ENCODE peak calls at places on chromosomes 12 and 14, in nine cellular contexts. One of them, this sample, is unnamed.

GRCh38 chr14:78567343-78567742 is 397.2 kb downstream of the NRXN3 start:
- DNase-seq in CD8-positive, alpha-beta memory T cell: no peak
- DNase-seq in cerebellar cortex: no peak
- DNase-seq in OCI-LY7: no peak
- DNase-seq in NCI-H510A: no peak
- DNase-seq in left cardiac atrium: no peak
- DNase-seq in IMR-90: peak; percentile 4
- DNase-seq in cardiac fibroblast: no peak
- DNase-seq in germinal center: no peak
- DNase-seq in this sample: no peak

GRCh38 chr12:52360663-52361271 is 6.5 kb downstream of the KRT85 start:
- DNase-seq in CD8-positive, alpha-beta memory T cell: no peak
- DNase-seq in cerebellar cortex: no peak
- DNase-seq in OCI-LY7: no peak
- DNase-seq in NCI-H510A: no peak
- DNase-seq in left cardiac atrium: no peak
- DNase-seq in IMR-90: no peak
- DNase-seq in cardiac fibroblast: no peak
- DNase-seq in germinal center: no peak
- DNase-seq in this sample: no peak

GRCh38 chr12:68237068-68237467 is 11.5 kb upstream of the IL26 start:
- DNase-seq in CD8-positive, alpha-beta memory T cell: no peak
- DNase-seq in cerebellar cortex: no peak
- DNase-seq in OCI-LY7: no peak
- DNase-seq in NCI-H510A: no peak
- DNase-seq in left cardiac atrium: no peak
- DNase-seq in IMR-90: no peak
- DNase-seq in cardiac fibroblast: peak; percentile 30
- DNase-seq in germinal center: no peak
- DNase-seq in this sample: peak; percentile 27

GRCh38 chr14:44941591-44941990 is 20.2 kb downstream of the KLHL28 start:
- DNase-seq in CD8-positive, alpha-beta memory T cell: no peak
- DNase-seq in cerebellar cortex: no peak
- DNase-seq in OCI-LY7: no peak
- DNase-seq in NCI-H510A: no peak
- DNase-seq in left cardiac atrium: no peak
- DNase-seq in IMR-90: no peak
- DNase-seq in cardiac fibroblast: no peak
- DNase-seq in germinal center: no peak
- DNase-seq in this sample: no peak

GRCh38 chr12:83432176-83432719 is 745.5 kb downstream of the TMTC2 start:
- DNase-seq in CD8-positive, alpha-beta memory T cell: no peak
- DNase-seq in cerebellar cortex: no peak
- DNase-seq in OCI-LY7: no peak
- DNase-seq in NCI-H510A: no peak
- DNase-seq in left cardiac atrium: no peak
- DNase-seq in IMR-90: no peak
- DNase-seq in cardiac fibroblast: no peak
- DNase-seq in germinal center: no peak
- DNase-seq in this sample: no peak

GRCh38 chr14:44912041-44912869 is 49.5 kb downstream of the KLHL28 start:
- DNase-seq in CD8-positive, alpha-beta memory T cell: no peak
- DNase-seq in cerebellar cortex: no peak
- DNase-seq in OCI-LY7: no peak
- DNase-seq in NCI-H510A: no peak
- DNase-seq in left cardiac atrium: peak; percentile 25
- DNase-seq in IMR-90: no peak
- DNase-seq in cardiac fibroblast: no peak
- DNase-seq in germinal center: no peak
- DNase-seq in this sample: no peak

GRCh38 chr12:132405742-132406251 is 76.4 kb upstream of the GALNT9 start:
- DNase-seq in CD8-positive, alpha-beta memory T cell: no peak
- DNase-seq in cerebellar cortex: no peak
- DNase-seq in OCI-LY7: no peak
- DNase-seq in NCI-H510A: no peak
- DNase-seq in left cardiac atrium: no peak
- DNase-seq in IMR-90: no peak
- DNase-seq in cardiac fibroblast: no peak
- DNase-seq in germinal center: no peak
- DNase-seq in this sample: no peak

GRCh38 chr14:39682000-39682399 is 249.8 kb upstream of the FBXO33 start:
- DNase-seq in CD8-positive, alpha-beta memory T cell: no peak
- DNase-seq in cerebellar cortex: no peak
- DNase-seq in OCI-LY7: no peak
- DNase-seq in NCI-H510A: no peak
- DNase-seq in left cardiac atrium: no peak
- DNase-seq in IMR-90: no peak
- DNase-seq in cardiac fibroblast: no peak
- DNase-seq in germinal center: no peak
- DNase-seq in this sample: no peak

GRCh38 chr12:92065018-92065499 is 80.6 kb downstream of the BTG1 start:
- DNase-seq in CD8-positive, alpha-beta memory T cell: peak; percentile 9
- DNase-seq in cerebellar cortex: no peak
- DNase-seq in OCI-LY7: peak; percentile 23
- DNase-seq in NCI-H510A: peak; percentile 27
- DNase-seq in left cardiac atrium: no peak
- DNase-seq in IMR-90: peak; percentile 61
- DNase-seq in cardiac fibroblast: peak; percentile 27
- DNase-seq in germinal center: no peak
- DNase-seq in this sample: peak; percentile 64

GRCh38 chr12:39780527-39781446 is 161.2 kb upstream of the ABCD2 start:
- DNase-seq in CD8-positive, alpha-beta memory T cell: no peak
- DNase-seq in cerebellar cortex: no peak
- DNase-seq in OCI-LY7: no peak
- DNase-seq in NCI-H510A: no peak
- DNase-seq in left cardiac atrium: no peak
- DNase-seq in IMR-90: no peak
- DNase-seq in cardiac fibroblast: no peak
- DNase-seq in germinal center: no peak
- DNase-seq in this sample: no peak

GRCh38 chr14:100135784-100136183 is 23.7 kb downstream of the DEGS2 start:
- DNase-seq in CD8-positive, alpha-beta memory T cell: no peak
- DNase-seq in cerebellar cortex: no peak
- DNase-seq in OCI-LY7: no peak
- DNase-seq in NCI-H510A: no peak
- DNase-seq in left cardiac atrium: no peak
- DNase-seq in IMR-90: no peak
- DNase-seq in cardiac fibroblast: no peak
- DNase-seq in germinal center: no peak
- DNase-seq in this sample: no peak

GRCh38 chr14:101731187-101732080 is 30.1 kb upstream of the PPP2R5C start:
- DNase-seq in CD8-positive, alpha-beta memory T cell: peak; percentile 67
- DNase-seq in cerebellar cortex: peak; percentile 81
- DNase-seq in OCI-LY7: peak; percentile 46
- DNase-seq in NCI-H510A: peak; percentile 74
- DNase-seq in left cardiac atrium: peak; percentile 73
- DNase-seq in IMR-90: peak; percentile 41
- DNase-seq in cardiac fibroblast: peak; percentile 87
- DNase-seq in germinal center: peak; percentile 34
- DNase-seq in this sample: peak; percentile 7

GRCh38 chr14:50082784-50083466 is 33.4 kb downstream of the VCPKMT start:
- DNase-seq in CD8-positive, alpha-beta memory T cell: peak; percentile 70
- DNase-seq in cerebellar cortex: no peak
- DNase-seq in OCI-LY7: peak; percentile 58
- DNase-seq in NCI-H510A: no peak
- DNase-seq in left cardiac atrium: no peak
- DNase-seq in IMR-90: peak; percentile 86
- DNase-seq in cardiac fibroblast: no peak
- DNase-seq in germinal center: peak; percentile 79
- DNase-seq in this sample: no peak

GRCh38 chr12:18140969-18141368 is 51.0 kb upstream of the RERGL start:
- DNase-seq in CD8-positive, alpha-beta memory T cell: no peak
- DNase-seq in cerebellar cortex: no peak
- DNase-seq in OCI-LY7: no peak
- DNase-seq in NCI-H510A: no peak
- DNase-seq in left cardiac atrium: no peak
- DNase-seq in IMR-90: no peak
- DNase-seq in cardiac fibroblast: no peak
- DNase-seq in germinal center: no peak
- DNase-seq in this sample: no peak

GRCh38 chr12:51307655-51308593 is 16.1 kb downstream of the BIN2 start:
- DNase-seq in CD8-positive, alpha-beta memory T cell: no peak
- DNase-seq in cerebellar cortex: no peak
- DNase-seq in OCI-LY7: no peak
- DNase-seq in NCI-H510A: no peak
- DNase-seq in left cardiac atrium: no peak
- DNase-seq in IMR-90: peak; percentile 87
- DNase-seq in cardiac fibroblast: peak; percentile 85
- DNase-seq in germinal center: no peak
- DNase-seq in this sample: no peak

GRCh38 chr12:101948365-101948764 is 71.0 kb downstream of the DRAM1 start:
- DNase-seq in CD8-positive, alpha-beta memory T cell: no peak
- DNase-seq in cerebellar cortex: no peak
- DNase-seq in OCI-LY7: no peak
- DNase-seq in NCI-H510A: no peak
- DNase-seq in left cardiac atrium: no peak
- DNase-seq in IMR-90: no peak
- DNase-seq in cardiac fibroblast: no peak
- DNase-seq in germinal center: no peak
- DNase-seq in this sample: no peak

GRCh38 chr12:65728348-65728912 is 95.9 kb upstream of the HMGA2 start:
- DNase-seq in CD8-positive, alpha-beta memory T cell: no peak
- DNase-seq in cerebellar cortex: no peak
- DNase-seq in OCI-LY7: no peak
- DNase-seq in NCI-H510A: no peak
- DNase-seq in left cardiac atrium: no peak
- DNase-seq in IMR-90: no peak
- DNase-seq in cardiac fibroblast: peak; percentile 11
- DNase-seq in germinal center: no peak
- DNase-seq in this sample: no peak

GRCh38 chr14:100132903-100133510 is 26.4 kb downstream of the DEGS2 start:
- DNase-seq in CD8-positive, alpha-beta memory T cell: no peak
- DNase-seq in cerebellar cortex: no peak
- DNase-seq in OCI-LY7: no peak
- DNase-seq in NCI-H510A: no peak
- DNase-seq in left cardiac atrium: no peak
- DNase-seq in IMR-90: no peak
- DNase-seq in cardiac fibroblast: no peak
- DNase-seq in germinal center: no peak
- DNase-seq in this sample: no peak

GRCh38 chr14:89702151-89702936 is 252.2 kb downstream of the EFCAB11 start:
- DNase-seq in CD8-positive, alpha-beta memory T cell: no peak
- DNase-seq in cerebellar cortex: no peak
- DNase-seq in OCI-LY7: no peak
- DNase-seq in NCI-H510A: peak; percentile 53
- DNase-seq in left cardiac atrium: peak; percentile 37
- DNase-seq in IMR-90: peak; percentile 67
- DNase-seq in cardiac fibroblast: peak; percentile 40
- DNase-seq in germinal center: no peak
- DNase-seq in this sample: peak; percentile 35